ENCODE peak calls at places on chromosomes 2 and 18, in four cellular contexts. H is amniotic stem cell; R is stimulated activated CD8-positive, alpha-beta memory T cell treated with anti-CD3 and anti-CD28 coated beads, Interleukin-2, amount 100 ng/mL, for 48 hours; S is sigmoid colon. X is an unnamed sample.

GRCh38 chr2:54763636-54764291 is 40.3 kb downstream of the EML6 start:
- DNase-seq in S (no peak), R (no peak), H (no peak), X (no peak)

GRCh38 chr18:10169064-10169562 is 255.3 kb downstream of the VAPA start:
- DNase-seq in S (no peak), H (peak), R (no peak), X (no peak)

GRCh38 chr2:44237221-44237620 is 38.1 kb upstream of the SLC3A1 start:
- DNase-seq in H (no peak), S (no peak), R (no peak), X (no peak)

GRCh38 chr2:172178035-172178434 is 75.3 kb upstream of the DLX2 start:
- DNase-seq in H (no peak), S (no peak), R (no peak), X (no peak)

GRCh38 chr2:120587997-120588336 is 147.7 kb upstream of the GLI2 start:
- DNase-seq in R (no peak), S (no peak), H (no peak), X (no peak)

GRCh38 chr2:142961202-142961601 is 83.7 kb downstream of the KYNU start:
- DNase-seq in R (no peak), H (no peak), S (no peak), X (no peak)

GRCh38 chr2:126838718-126838985 is 60.0 kb upstream of the TEX51 start:
- DNase-seq in S (peak), R (no peak), H (no peak), X (no peak)

GRCh38 chr2:108583903-108584520 is 49.7 kb downstream of the LIMS1 start:
- DNase-seq in R (no peak), H (peak), S (peak), X (no peak)

GRCh38 chr18:23194150-23194968 is 59.1 kb downstream of the CABLES1 start:
- DNase-seq in H (no peak), R (no peak), S (no peak), X (no peak)

GRCh38 chr2:203399031-203399430 is 70.8 kb downstream of the ABI2 start:
- DNase-seq in R (no peak), S (no peak), H (no peak), X (no peak)

GRCh38 chr2:654896-655295 is 22.3 kb downstream of the TMEM18 start:
- DNase-seq in S (no peak), R (no peak), H (no peak), X (no peak)

GRCh38 chr2:119008108-119008507 is 66.1 kb downstream of the MARCO start:
- DNase-seq in S (no peak), R (no peak), H (no peak), X (no peak)

GRCh38 chr2:159072795-159073194 is 104.4 kb downstream of the TANC1 start:
- DNase-seq in S (no peak), R (no peak), H (no peak), X (no peak)

GRCh38 chr18:35780937-35781336 is 191.5 kb upstream of the RMP24 start:
- DNase-seq in S (no peak), H (no peak), R (no peak), X (no peak)

GRCh38 chr2:118748245-118748885 is 99.1 kb downstream of the EN1 start:
- DNase-seq in H (no peak), S (no peak), R (no peak), X (no peak)

GRCh38 chr2:204796581-204796980 is 251.3 kb downstream of the PARD3B start:
- DNase-seq in S (no peak), H (no peak), R (no peak), X (no peak)